ENCODE peak calls at places on chromosomes 12 and 14, in six cellular contexts. J is colonic mucosa, E is HFF-Myc, C is pancreas, I is uterus, M is IMR-90. Q is an unnamed sample.

GRCh38 chr14:75182820-75183219 is 6.4 kb upstream of the TMED10 start:
- DNase-seq in J (no peak), E (no peak), C (no peak), I (no peak), M (peak), Q (no peak)

GRCh38 chr12:25459541-25459951 is 93.5 kb downstream of the LMNTD1 start:
- DNase-seq in J (no peak), E (no peak), C (no peak), I (no peak), M (no peak), Q (no peak)

GRCh38 chr12:47741340-47741703 is 16.0 kb upstream of the ENDOU start:
- DNase-seq in J (peak), E (no peak), C (peak), I (peak), M (no peak), Q (peak)

GRCh38 chr12:85191-85666 is 18.7 kb downstream of the IQSEC3 start:
- DNase-seq in J (no peak), E (no peak), C (no peak), I (no peak), M (no peak), Q (no peak)

GRCh38 chr12:46134205-46134811 is 134.5 kb downstream of the SLC38A1 start:
- DNase-seq in J (no peak), E (no peak), C (no peak), I (no peak), M (no peak), Q (no peak)

GRCh38 chr12:2084553-2085296 is 31.9 kb downstream of the CACNA1C start:
- DNase-seq in J (no peak), E (no peak), C (no peak), I (peak), M (peak), Q (no peak)

GRCh38 chr14:75803768-75804167 is 142.7 kb downstream of the TTLL5 start:
- DNase-seq in J (no peak), E (no peak), C (no peak), I (no peak), M (no peak), Q (no peak)

GRCh38 chr14:103067231-103067954 is 10.0 kb upstream of the CDC42BPB start:
- DNase-seq in J (peak), E (no peak), C (no peak), I (no peak), M (peak), Q (no peak)

GRCh38 chr12:109770861-109771670 is 57.4 kb downstream of the FAM222A start:
- DNase-seq in J (no peak), E (no peak), C (no peak), I (no peak), M (no peak), Q (no peak)

GRCh38 chr12:112528521-112528920 is 109.8 kb downstream of the PTPN11 start:
- DNase-seq in J (no peak), E (no peak), C (no peak), I (no peak), M (no peak), Q (no peak)

GRCh38 chr14:50615056-50615455 is 53.0 kb downstream of the SAV1 start:
- DNase-seq in J (no peak), E (no peak), C (no peak), I (no peak), M (no peak), Q (no peak)

GRCh38 chr12:115895247-115895646 is 382.2 kb downstream of the MED13L start:
- DNase-seq in J (no peak), E (no peak), C (no peak), I (no peak), M (no peak), Q (no peak)

GRCh38 chr14:90782892-90783291 is 33.3 kb downstream of the TTC7B start:
- DNase-seq in J (no peak), E (no peak), C (no peak), I (no peak), M (no peak), Q (no peak)

GRCh38 chr14:54778618-54779017 is 124.0 kb downstream of the GCH1 start:
- DNase-seq in J (no peak), E (no peak), C (no peak), I (no peak), M (no peak), Q (no peak)

GRCh38 chr14:37711499-37712475 is 116.4 kb downstream of the TTC6 start:
- DNase-seq in J (no peak), E (no peak), C (no peak), I (no peak), M (no peak), Q (no peak)

GRCh38 chr14:89650077-89650978 is 233.3 kb upstream of the FOXN3 start:
- DNase-seq in J (no peak), E (no peak), C (no peak), I (no peak), M (no peak), Q (no peak)

GRCh38 chr14:52741865-52742264 is 11.9 kb downstream of the STYX start:
- DNase-seq in J (no peak), E (no peak), C (no peak), I (no peak), M (peak), Q (no peak)

GRCh38 chr12:48965447-48965846 is 6.1 kb downstream of the WNT10B start:
- DNase-seq in J (no peak), E (no peak), C (no peak), I (no peak), M (peak), Q (no peak)

GRCh38 chr14:34912966-34913365 is 37.8 kb upstream of the BAZ1A start:
- DNase-seq in J (no peak), E (no peak), C (no peak), I (no peak), M (no peak), Q (no peak)

DNA sequence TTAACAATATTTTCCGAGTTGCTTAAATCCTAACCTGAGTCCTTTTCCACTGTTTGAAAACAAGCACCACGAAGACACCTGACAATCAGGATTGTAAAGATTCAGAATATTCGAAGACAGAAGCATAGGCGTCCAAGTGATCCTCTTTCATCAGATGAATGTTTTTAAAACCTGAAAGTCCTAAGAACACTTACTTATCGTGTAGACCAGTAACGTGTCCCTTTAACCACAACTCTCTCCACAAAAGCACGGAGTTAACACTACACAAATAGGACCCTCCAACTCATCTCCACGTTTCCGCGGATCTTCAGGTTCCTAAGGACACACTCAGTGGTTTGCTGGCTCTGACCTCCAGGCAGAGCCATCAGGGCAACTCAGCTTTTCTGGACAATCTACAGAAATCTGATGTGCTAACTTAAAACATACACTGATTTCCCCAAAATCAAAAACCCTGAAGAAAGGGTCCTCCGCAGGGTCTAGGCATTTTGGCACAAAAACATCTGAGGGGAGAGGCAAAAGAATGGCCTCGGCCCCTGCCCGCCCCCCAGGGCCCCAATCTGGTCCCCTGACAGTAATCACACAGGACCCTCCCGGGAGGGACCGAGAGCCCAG is 1.1 kb downstream of the DICER1 start:
- DNase-seq in J (peak), E (no peak), C (no peak), I (no peak), M (peak), Q (no peak)
- H3K4me3 ChIP-seq in J (peak), E (peak), C (peak), I (peak), M (peak), Q (peak)

DNA sequence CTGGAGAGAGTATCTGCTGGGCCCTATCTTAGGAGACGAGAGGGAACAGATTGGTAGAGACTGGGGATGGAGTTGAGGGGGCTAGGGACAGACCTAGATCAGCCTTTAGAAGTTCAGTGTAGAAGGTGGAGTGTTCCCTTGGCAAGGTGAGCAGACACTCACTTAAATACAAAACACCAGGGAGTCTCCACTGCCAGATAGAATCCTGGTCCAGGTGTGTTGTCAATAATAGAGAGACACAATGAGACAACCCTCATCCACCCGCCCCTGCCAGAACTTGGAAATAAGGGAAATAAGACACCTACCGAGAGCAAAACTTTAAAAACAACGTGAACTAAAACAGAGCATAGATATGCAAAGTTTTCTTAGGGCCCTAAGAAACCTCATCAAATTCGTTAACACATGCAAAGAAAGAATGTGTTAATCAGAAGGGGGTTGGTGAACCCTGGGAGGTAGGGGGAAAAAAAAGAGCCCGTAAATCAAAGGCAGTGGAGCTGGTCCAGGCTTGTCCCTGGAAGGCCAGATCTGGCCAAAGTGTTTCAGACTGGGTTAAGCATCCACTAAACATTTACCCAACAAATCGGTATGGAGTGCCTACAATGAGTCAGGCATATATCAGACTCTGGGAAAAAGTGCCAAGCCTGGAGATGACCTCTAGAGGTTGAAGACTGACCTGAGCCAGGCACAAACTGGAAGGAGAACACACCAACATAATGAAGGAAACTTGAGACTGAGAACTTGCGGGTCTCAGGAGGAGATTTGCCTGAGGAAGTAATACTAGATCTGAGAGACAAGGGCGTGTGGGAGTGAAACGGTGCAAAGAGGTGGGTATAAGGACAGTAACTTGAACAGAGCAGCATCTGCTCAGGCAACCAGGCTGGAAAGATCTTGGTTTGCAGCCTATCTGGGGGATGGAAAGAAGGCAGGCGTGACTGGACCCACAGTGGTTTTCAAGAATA is 37.0 kb upstream of the OTX2 start:
- DNase-seq in J (no peak), E (no peak), C (no peak), I (no peak), M (no peak), Q (no peak)
- TF ChIP-seq CTCF in J (no peak), E (no peak), C (no peak), I (no peak), M (no peak), Q (no peak)

DNA sequence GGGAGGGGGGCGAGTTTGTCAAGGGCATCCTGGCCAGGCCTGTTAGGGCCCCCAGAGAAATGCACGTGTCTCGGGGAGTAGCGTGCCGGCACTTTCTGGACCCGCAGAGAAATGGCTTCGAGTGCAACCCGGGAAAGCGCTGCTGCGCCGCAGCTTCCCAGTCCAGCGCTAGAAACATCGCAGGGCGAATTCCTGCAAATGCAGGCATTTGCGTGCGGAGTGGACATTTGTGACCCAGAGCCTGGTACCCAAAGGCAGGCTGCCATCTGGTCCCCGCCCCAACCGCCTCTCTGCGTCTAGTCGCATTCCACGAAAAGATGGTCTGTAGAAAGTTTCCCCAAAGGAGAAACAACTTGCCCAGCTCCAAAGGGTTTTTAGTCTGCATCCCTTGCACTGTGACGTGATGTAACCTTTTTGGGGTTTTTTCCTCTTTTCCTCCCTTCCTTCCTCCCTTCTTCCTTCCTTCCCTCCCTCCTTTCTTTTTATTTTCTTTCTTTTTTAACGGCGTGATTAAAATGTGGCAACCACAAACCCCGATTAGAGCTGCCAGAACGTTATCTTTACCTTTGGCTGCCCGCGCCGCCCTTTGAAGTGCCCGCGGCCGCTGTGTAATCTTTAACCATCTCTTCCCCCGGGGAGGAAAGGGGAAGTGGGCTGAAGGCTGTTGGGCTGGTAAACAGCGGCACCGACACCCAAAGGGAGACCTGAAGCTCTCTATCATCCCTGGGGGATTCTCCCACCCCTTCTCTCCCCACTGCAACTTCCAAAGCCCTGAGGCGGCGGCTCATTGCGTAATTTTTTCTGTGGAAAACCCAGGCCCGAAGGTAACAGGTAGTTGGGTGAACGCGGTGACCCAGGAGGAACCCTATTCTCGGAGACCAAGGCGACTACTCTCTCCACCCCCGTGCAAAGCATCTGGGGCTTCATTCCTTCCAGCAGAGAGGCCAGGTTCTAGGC is 1.1 kb downstream of the LGR5 start:
- DNase-seq in J (peak), E (no peak), C (peak), I (no peak), M (no peak), Q (no peak)
- H3K4me3 ChIP-seq in J (peak), E (no peak), C (peak), I (peak), M (no peak), Q (no peak)

GRCh38 chr12:5493018-5493417 is 61.1 kb downstream of the NTF3 start:
- DNase-seq in J (no peak), E (no peak), C (no peak), I (no peak), M (no peak), Q (no peak)
- TF ChIP-seq CTCF in J (no peak), E (no peak), C (no peak), I (no peak), M (peak), Q (no peak)

GRCh38 chr12:94265521-94265920 is 117.1 kb downstream of the PLXNC1 start:
- DNase-seq in J (no peak), E (no peak), C (no peak), I (no peak), M (no peak), Q (no peak)

GRCh38 chr12:94263011-94263786 is 114.8 kb downstream of the PLXNC1 start:
- DNase-seq in J (no peak), E (no peak), C (no peak), I (peak), M (no peak), Q (no peak)

GRCh38 chr12:94262228-94263010 is 114.0 kb downstream of the PLXNC1 start:
- DNase-seq in J (peak), E (peak), C (peak), I (peak), M (peak), Q (peak)

GRCh38 chr12:94265966-94266365 is 117.6 kb downstream of the PLXNC1 start:
- DNase-seq in J (no peak), E (no peak), C (no peak), I (no peak), M (no peak), Q (no peak)

GRCh38 chr12:94263905-94264655 is 115.7 kb downstream of the PLXNC1 start:
- DNase-seq in J (no peak), E (peak), C (no peak), I (peak), M (no peak), Q (peak)
- H3K4me3 ChIP-seq in J (no peak), E (no peak), C (no peak), I (no peak), M (no peak), Q (no peak)

GRCh38 chr12:32681272-32681671 is 2.2 kb downstream of the DNM1L start:
- DNase-seq in J (no peak), E (no peak), C (no peak), I (no peak), M (no peak), Q (no peak)

GRCh38 chr12:32679910-32680217 is 763 bp downstream of the DNM1L start:
- DNase-seq in J (no peak), E (no peak), C (no peak), I (no peak), M (no peak), Q (no peak)

GRCh38 chr12:32680787-32681186 is 1.7 kb downstream of the DNM1L start:
- DNase-seq in J (no peak), E (no peak), C (no peak), I (no peak), M (no peak), Q (no peak)

DNA sequence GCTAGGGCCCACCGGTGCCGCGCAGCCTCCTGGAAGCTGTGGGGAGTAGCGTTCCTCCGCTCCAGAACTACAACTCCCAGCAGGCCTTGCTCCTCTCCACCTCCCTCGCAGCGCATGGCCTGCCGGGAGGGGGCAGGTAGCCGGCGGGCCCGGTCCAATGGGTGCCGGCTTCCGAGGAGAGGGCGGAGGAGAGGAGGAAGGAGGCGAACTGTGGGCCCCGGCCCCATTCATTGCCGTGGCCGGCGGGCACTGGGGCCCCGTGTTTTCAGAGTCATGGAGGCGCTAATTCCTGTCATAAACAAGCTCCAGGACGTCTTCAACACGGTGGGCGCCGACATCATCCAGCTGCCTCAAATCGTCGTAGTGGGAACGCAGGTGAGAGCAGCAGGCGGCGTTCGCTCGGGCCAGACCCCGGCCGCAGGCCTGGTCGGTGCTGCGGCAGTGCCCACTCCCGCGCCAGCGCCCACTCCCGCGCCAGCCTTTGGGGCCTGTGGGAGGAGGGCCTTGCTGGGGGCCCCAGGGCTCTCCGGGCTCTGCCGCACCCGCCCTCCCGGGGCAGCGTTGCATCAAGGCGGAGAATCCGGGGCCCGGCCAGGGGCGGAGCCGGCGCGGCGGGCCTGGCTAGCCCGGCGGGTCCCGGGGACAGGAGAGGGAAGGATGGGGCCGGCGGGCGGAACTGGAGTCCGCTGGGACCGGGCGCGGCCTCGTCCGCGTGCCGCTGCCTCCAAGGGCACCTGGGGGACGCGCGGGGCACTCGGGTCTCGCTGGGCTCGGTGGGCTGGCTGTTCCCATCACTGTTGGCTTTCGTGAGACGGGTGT is at the start of gene DNM1L:
- DNase-seq in J (peak), E (peak), C (peak), I (peak), M (peak), Q (peak)
- TF ChIP-seq CTCF in J (no peak), E (no peak), C (no peak), I (no peak), M (no peak), Q (peak)

GRCh38 chr12:130098301-130099005 is 63.8 kb upstream of the FZD10 start:
- DNase-seq in J (no peak), E (no peak), C (no peak), I (no peak), M (no peak), Q (no peak)
- H3K4me3 ChIP-seq in J (no peak), E (no peak), C (no peak), I (no peak), M (no peak), Q (no peak)

DNA sequence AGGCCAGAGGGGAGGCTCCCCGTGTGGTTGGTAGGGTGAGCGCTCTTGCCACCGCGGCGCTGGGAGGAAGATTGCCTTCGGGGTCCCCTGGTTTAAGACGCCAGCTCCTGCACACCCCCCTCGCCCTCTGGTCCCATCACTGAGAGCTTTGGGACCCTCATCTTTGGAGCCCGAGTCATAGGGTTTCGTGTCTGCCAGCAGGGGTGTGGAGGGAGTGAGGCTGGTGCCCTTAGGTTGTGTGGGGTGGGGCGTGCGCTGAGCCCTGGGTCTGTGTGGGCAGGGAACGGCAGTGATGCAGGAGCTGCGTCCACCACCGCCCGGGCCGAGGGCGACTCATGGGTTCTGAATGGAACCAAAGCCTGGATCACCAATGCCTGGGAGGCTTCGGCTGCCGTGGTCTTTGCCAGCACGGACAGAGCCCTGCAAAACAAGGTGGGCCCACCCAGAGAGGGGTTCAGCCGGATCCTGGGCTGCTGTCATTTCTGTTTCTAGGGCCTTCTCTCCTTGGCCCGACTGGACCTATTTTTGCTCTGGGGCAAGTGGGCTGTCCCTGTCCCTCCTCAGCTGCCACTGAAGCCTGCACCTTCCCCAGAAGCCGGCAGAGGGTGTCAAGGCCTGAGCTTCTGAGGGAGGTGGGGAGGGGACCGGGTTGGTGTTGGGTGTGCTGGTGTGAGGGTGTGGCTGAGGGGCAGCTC is 12.1 kb downstream of the ACADS start:
- DNase-seq in J (no peak), E (no peak), C (no peak), I (no peak), M (no peak), Q (no peak)
- TF ChIP-seq CTCF in J (no peak), E (peak), C (no peak), I (no peak), M (peak), Q (no peak)

GRCh38 chr14:73757381-73757780 is 43.2 kb upstream of the PNMA1 start:
- DNase-seq in J (no peak), E (no peak), C (no peak), I (no peak), M (no peak), Q (no peak)
- H3K4me3 ChIP-seq in J (peak), E (peak), C (no peak), I (no peak), M (no peak), Q (no peak)

Q was measured in lung.